ENCODE peak calls at places on chromosomes 3 and 15, in four cellular contexts. Z is cardiac muscle cell, Q is HuH-7.5, P is activated T-cell treated with anti-CD3 and anti-CD28 coated beads for 1 hour. D is an unnamed sample.
A peak's percentile ranks its signal among the peaks of the same experiment; 100 is the strongest.

GRCh38 chr3:116950302-116951055 is 240.9 kb downstream of the TUSC7 start:
- DNase-seq in Z (no peak), Q (no peak), P (no peak), D (no peak)

GRCh38 chr3:67947808-67948508 is 293.5 kb upstream of the SUCLG2 start:
- DNase-seq in Z (no peak), Q (no peak), P (peak; percentile 54), D (no peak)

GRCh38 chr3:50503504-50503903 is at the start of gene CACNA2D2:
- DNase-seq in Z (peak; percentile 14), Q (peak; percentile 65), P (peak; percentile 57), D (peak; percentile 25)

GRCh38 chr3:87268646-87269211 is 7.7 kb downstream of the POU1F1 start:
- DNase-seq in Z (peak; percentile 4), Q (no peak), P (no peak), D (no peak)

GRCh38 chr15:90309050-90309449 is 43.0 kb upstream of the ZNF774 start:
- DNase-seq in Z (no peak), Q (no peak), P (no peak), D (no peak)

GRCh38 chr3:126546013-126546412 is 12.7 kb downstream of the C3orf22 start:
- DNase-seq in Z (no peak), Q (no peak), P (no peak), D (no peak)

GRCh38 chr15:66883322-66883911 is 181.4 kb downstream of the SMAD6 start:
- DNase-seq in Z (peak; percentile 100), Q (no peak), P (no peak), D (peak; percentile 99)

GRCh38 chr15:63104727-63105126 is 16.9 kb upstream of the LACTB start:
- DNase-seq in Z (peak; percentile 83), Q (no peak), P (no peak), D (no peak)

GRCh38 chr3:98702166-98702565 is 61.0 kb upstream of the ST3GAL6 start:
- DNase-seq in Z (no peak), Q (no peak), P (no peak), D (no peak)

GRCh38 chr3:117523407-117523806 is 813.8 kb downstream of the TUSC7 start:
- DNase-seq in Z (no peak), Q (no peak), P (no peak), D (no peak)

GRCh38 chr15:78316211-78317077 is 17.0 kb upstream of the SKIC8 start:
- DNase-seq in Z (no peak), Q (no peak), P (no peak), D (no peak)

GRCh38 chr15:84947947-84948830 is 33.5 kb upstream of the PDE8A start:
- DNase-seq in Z (peak; percentile 79), Q (no peak), P (no peak), D (peak; percentile 43)

GRCh38 chr15:63054985-63055384 is 12.4 kb downstream of the TPM1 start:
- DNase-seq in Z (no peak), Q (no peak), P (no peak), D (no peak)

GRCh38 chr3:112900088-112900487 is 53.4 kb upstream of the CD200R1L start:
- DNase-seq in Z (no peak), Q (no peak), P (no peak), D (no peak)

GRCh38 chr3:66179813-66180212 is 41.0 kb upstream of the SLC25A26 start:
- DNase-seq in Z (peak; percentile 64), Q (no peak), P (no peak), D (no peak)

GRCh38 chr15:67781907-67782559 is 43.3 kb upstream of the SKOR1 start:
- DNase-seq in Z (no peak), Q (no peak), P (no peak), D (no peak)

GRCh38 chr3:45987368-45988099 is 8.1 kb downstream of the FYCO1 start:
- DNase-seq in Z (peak; percentile 61), Q (no peak), P (no peak), D (no peak)

GRCh38 chr3:196096382-196096953 is 14.6 kb upstream of the TFRC start:
- DNase-seq in Z (no peak), Q (no peak), P (no peak), D (no peak)

GRCh38 chr3:5194801-5195509 is 7.4 kb downstream of the EDEM1 start:
- DNase-seq in Z (peak; percentile 80), Q (no peak), P (no peak), D (peak; percentile 70)

D was measured in A549.